ENCODE peak calls at places on chromosomes 7 and 10, in ten cellular contexts. M is fibroblast of the aortic adventitia; Y is stimulated activated CD8-positive, alpha-beta memory T cell treated with anti-CD3 and anti-CD28 coated beads, Interleukin-15, amount 100 ng/mL, for 4 hours; S is omental fat pad; H is M059J; P is non-pigmented ciliary epithelial cell; V is cardiac fibroblast; J is activated naive CD8-positive, alpha-beta T cell treated with anti-CD3 and anti-CD28 coated beads for 36 hours; X is activated naive CD4-positive, alpha-beta T cell treated with Interleukin-2 at 50 U/mL for 16 hours; U is progenitor cell of endocrine pancreas. O is an unnamed sample.

GRCh38 chr10:78599122-78599853 is 469.5 kb upstream of the ZMIZ1 start:
- DNase-seq in M (no peak), S (no peak), X (no peak), H (no peak), Y (no peak), P (no peak), J (no peak), U (no peak), V (no peak), O (no peak)

GRCh38 chr7:74240482-74240881 is 13.7 kb downstream of the RFC2 start:
- DNase-seq in S (no peak), V (no peak), Y (no peak), M (no peak), U (no peak), P (no peak), X (no peak), H (no peak), J (no peak), O (no peak)

GRCh38 chr7:139775829-139776266 is 1.9 kb downstream of the HIPK2 start:
- DNase-seq in U (peak), Y (no peak), J (peak), X (peak), S (peak), H (peak), P (peak), V (peak), M (peak), O (peak)

GRCh38 chr10:48742891-48743845 is 58.5 kb downstream of the WDFY4 start:
- DNase-seq in X (no peak), V (no peak), Y (no peak), U (no peak), J (no peak), M (no peak), P (no peak), H (no peak), S (no peak), O (no peak)

GRCh38 chr7:100163871-100164270 is 4.5 kb downstream of the GAL3ST4 start:
- DNase-seq in J (no peak), V (no peak), M (no peak), S (no peak), X (no peak), H (no peak), P (no peak), U (no peak), Y (no peak), O (no peak)

GRCh38 chr7:66250711-66251110 is 45.6 kb downstream of the TPST1 start:
- DNase-seq in J (no peak), U (no peak), M (peak), Y (no peak), X (no peak), H (peak), S (no peak), P (peak), V (peak), O (peak)

GRCh38 chr7:70752794-70753241 is 379.1 kb upstream of the GALNT17 start:
- DNase-seq in P (peak), V (peak), S (no peak), Y (no peak), J (no peak), M (peak), H (peak), X (no peak), U (no peak), O (peak)

GRCh38 chr10:71881956-71882355 is 30.9 kb upstream of the PSAP start:
- DNase-seq in Y (no peak), X (no peak), H (no peak), V (no peak), P (no peak), M (no peak), S (no peak), J (no peak), U (no peak), O (no peak)

GRCh38 chr7:141123522-141123921 is 49.7 kb downstream of the TMEM178B start:
- DNase-seq in J (no peak), H (no peak), V (no peak), M (no peak), P (no peak), U (no peak), X (no peak), Y (no peak), S (no peak), O (no peak)

GRCh38 chr7:20152511-20152910 is 64.7 kb downstream of the MACC1 start:
- DNase-seq in U (no peak), M (no peak), Y (no peak), H (peak), X (no peak), J (no peak), V (no peak), S (no peak), P (no peak), O (no peak)

GRCh38 chr10:124728071-124728829 is 15.9 kb downstream of the FAM53B start:
- DNase-seq in J (peak), H (no peak), V (peak), U (no peak), X (peak), Y (no peak), P (no peak), M (no peak), S (no peak), O (no peak)

GRCh38 chr7:30057741-30058140 is 29.5 kb downstream of the PLEKHA8 start:
- DNase-seq in S (no peak), Y (no peak), X (no peak), H (peak), M (no peak), U (no peak), J (no peak), V (peak), P (no peak), O (no peak)

GRCh38 chr10:72852428-72852827 is 41.1 kb upstream of the OIT3 start:
- DNase-seq in X (no peak), P (no peak), H (no peak), S (no peak), M (no peak), U (no peak), V (no peak), Y (no peak), J (no peak), O (no peak)

GRCh38 chr7:143210541-143210940 is 11.3 kb upstream of the TAS2R40 start:
- DNase-seq in J (no peak), P (no peak), M (peak), U (no peak), S (no peak), V (no peak), H (no peak), X (no peak), Y (no peak), O (no peak)

GRCh38 chr10:30528427-30528782 is 94.4 kb downstream of the MAP3K8 start:
- DNase-seq in J (no peak), P (no peak), U (no peak), X (no peak), V (no peak), Y (no peak), S (no peak), H (no peak), M (no peak), O (no peak)

GRCh38 chr7:100220833-100221718 is 1.3 kb downstream of the PVRIG start:
- DNase-seq in P (no peak), J (peak), V (no peak), Y (peak), H (no peak), S (no peak), M (no peak), X (peak), U (no peak), O (no peak)